ENCODE peak calls at places on chromosomes 7 and 10, in seven cellular contexts. F is adrenal gland; B is RWPE1; K is MM.1S; S is CD8-positive, alpha-beta T cell; R is tibial artery; A is activated CD8-positive, alpha-beta T cell treated with anti-CD3 and anti-CD28 coated beads for 36 hours. O is an unnamed sample.
A peak's percentile ranks its signal among the peaks of the same experiment; 100 is the strongest.

GRCh38 chr10:11874568-11875182 is 51.5 kb downstream of the PROSER2 start:
- DNase-seq in F (no peak), B (peak; percentile 77), K (no peak), S (no peak), R (no peak), A (peak; percentile 88), O (peak; percentile 77)

GRCh38 chr10:110859947-110860376 is 11.8 kb upstream of the PDCD4 start:
- DNase-seq in F (no peak), B (no peak), K (peak; percentile 35), S (no peak), R (peak; percentile 47), A (no peak), O (no peak)

GRCh38 chr7:131557521-131558385 is 1.3 kb upstream of the PODXL start:
- DNase-seq in F (no peak), B (no peak), K (no peak), S (no peak), R (peak; percentile 35), A (no peak), O (no peak)

GRCh38 chr10:65570143-65571010 is 1355.5 kb upstream of the LRRTM3 start:
- DNase-seq in F (peak; percentile 19), B (peak; percentile 20), K (no peak), S (no peak), R (no peak), A (no peak), O (peak; percentile 67)

GRCh38 chr10:3755440-3756359 is 29.3 kb downstream of the KLF6 start:
- DNase-seq in F (peak; percentile 55), B (no peak), K (no peak), S (peak; percentile 25), R (no peak), A (no peak), O (no peak)

GRCh38 chr7:133623716-133624115 is 370.8 kb downstream of the EXOC4 start:
- DNase-seq in F (no peak), B (no peak), K (no peak), S (no peak), R (no peak), A (no peak), O (no peak)

GRCh38 chr10:85319826-85320225 is 991.4 kb downstream of the CCSER2 start:
- DNase-seq in F (peak; percentile 11), B (no peak), K (no peak), S (no peak), R (no peak), A (no peak), O (no peak)

GRCh38 chr10:71538608-71539260 is 142.0 kb downstream of the CDH23 start:
- DNase-seq in F (no peak), B (peak; percentile 18), K (no peak), S (no peak), R (no peak), A (no peak), O (no peak)

GRCh38 chr7:141700848-141701371 is 1.1 kb downstream of the DENND11 start:
- DNase-seq in F (peak; percentile 8), B (peak; percentile 8), K (no peak), S (no peak), R (peak; percentile 19), A (peak; percentile 26), O (no peak)

GRCh38 chr7:39616138-39616537 is 7.2 kb upstream of the RALA start:
- DNase-seq in F (no peak), B (no peak), K (no peak), S (no peak), R (no peak), A (no peak), O (no peak)

GRCh38 chr7:133936074-133936473 is 191.1 kb upstream of the LRGUK start:
- DNase-seq in F (no peak), B (peak; percentile 22), K (no peak), S (no peak), R (no peak), A (no peak), O (peak; percentile 11)

GRCh38 chr10:89165923-89166322 is 41.2 kb downstream of the CH25H start:
- DNase-seq in F (no peak), B (peak; percentile 25), K (no peak), S (no peak), R (no peak), A (no peak), O (peak; percentile 76)

GRCh38 chr7:83547526-83547925 is 101.4 kb downstream of the SEMA3E start:
- DNase-seq in F (no peak), B (peak; percentile 23), K (peak; percentile 87), S (no peak), R (no peak), A (no peak), O (peak; percentile 14)

GRCh38 chr7:129845972-129846327 is 106.8 kb downstream of the UBE2H start:
- DNase-seq in F (no peak), B (peak; percentile 66), K (no peak), S (no peak), R (no peak), A (no peak), O (peak; percentile 79)

GRCh38 chr7:20797174-20798080 is 10.7 kb upstream of the SP8 start:
- DNase-seq in F (no peak), B (no peak), K (peak; percentile 82), S (no peak), R (no peak), A (peak; percentile 28), O (no peak)

GRCh38 chr7:44898059-44898458 is 12.7 kb upstream of the PURB start:
- DNase-seq in F (no peak), B (no peak), K (no peak), S (no peak), R (no peak), A (no peak), O (no peak)

GRCh38 chr10:3995302-3996210 is 210.5 kb upstream of the KLF6 start:
- DNase-seq in F (no peak), B (no peak), K (no peak), S (no peak), R (no peak), A (no peak), O (peak; percentile 45)

GRCh38 chr10:130137077-130137448 is 872 bp downstream of the GLRX3 start:
- DNase-seq in F (peak; percentile 20), B (peak; percentile 28), K (no peak), S (no peak), R (no peak), A (peak; percentile 25), O (peak; percentile 22)

GRCh38 chr7:128697301-128697905 is 25.3 kb downstream of the GARIN1A start:
- DNase-seq in F (peak; percentile 28), B (peak; percentile 44), K (no peak), S (peak; percentile 51), R (peak; percentile 38), A (peak; percentile 83), O (peak; percentile 75)

DNA sequence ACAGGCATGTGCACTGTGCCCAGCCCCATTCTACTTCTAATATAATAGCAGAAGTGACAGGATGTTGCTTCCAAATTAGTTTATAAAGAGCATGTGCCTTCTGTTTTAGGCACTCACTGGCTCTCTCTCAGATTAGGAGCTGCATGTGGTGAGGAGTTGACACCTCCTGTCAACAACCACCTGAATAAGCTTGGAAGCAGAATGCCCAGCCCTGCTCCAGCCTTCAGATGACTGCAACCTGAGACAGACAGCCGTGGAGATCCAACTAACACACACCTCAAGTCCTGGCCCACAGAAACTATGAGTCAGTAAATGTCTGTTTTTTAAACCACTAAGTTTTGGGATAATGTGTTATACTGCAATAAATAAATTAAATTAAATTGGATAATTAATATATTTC is 54.5 kb downstream of the PARD3 start:
- DNase-seq in F (no peak), B (no peak), K (no peak), S (no peak), R (no peak), A (no peak), O (peak; percentile 81)
- TF ChIP-seq CTCF in F (no peak), B (no peak), K (no peak), S (no peak), R (no peak), A (no peak), O (no peak)

GRCh38 chr10:49038711-49039110 is 76.6 kb downstream of the VSTM4 start:
- DNase-seq in F (no peak), B (no peak), K (no peak), S (no peak), R (no peak), A (no peak), O (no peak)

GRCh38 chr10:49035920-49036319 is 79.4 kb downstream of the VSTM4 start:
- DNase-seq in F (no peak), B (no peak), K (no peak), S (no peak), R (no peak), A (no peak), O (no peak)

GRCh38 chr10:49036638-49037037 is 78.7 kb downstream of the VSTM4 start:
- DNase-seq in F (no peak), B (no peak), K (no peak), S (no peak), R (no peak), A (no peak), O (no peak)

GRCh38 chr10:49039409-49039808 is 75.9 kb downstream of the VSTM4 start:
- DNase-seq in F (no peak), B (no peak), K (no peak), S (no peak), R (no peak), A (no peak), O (no peak)

GRCh38 chr10:49037187-49037586 is 78.1 kb downstream of the VSTM4 start:
- DNase-seq in F (no peak), B (no peak), K (no peak), S (no peak), R (no peak), A (no peak), O (peak; percentile 54)
- TF ChIP-seq CTCF in F (no peak), B (no peak), K (no peak), S (no peak), R (no peak), A (no peak), O (no peak)

GRCh38 chr7:30681262-30682130 is 760 bp downstream of the CRHR2 start:
- DNase-seq in F (no peak), B (no peak), K (no peak), S (peak; percentile 51), R (no peak), A (peak; percentile 18), O (no peak)

GRCh38 chr7:30683306-30683705 is 1.1 kb upstream of the CRHR2 start:
- DNase-seq in F (no peak), B (no peak), K (no peak), S (no peak), R (no peak), A (no peak), O (no peak)

GRCh38 chr7:30684351-30684750 is 2.1 kb upstream of the CRHR2 start:
- DNase-seq in F (no peak), B (no peak), K (no peak), S (no peak), R (no peak), A (no peak), O (no peak)

GRCh38 chr7:30683839-30684238 is 1.6 kb upstream of the CRHR2 start:
- DNase-seq in F (no peak), B (no peak), K (no peak), S (no peak), R (no peak), A (no peak), O (no peak)

GRCh38 chr7:30682131-30683083 is at the start of gene CRHR2:
- DNase-seq in F (no peak), B (no peak), K (no peak), S (peak; percentile 67), R (no peak), A (peak; percentile 56), O (no peak)
- TF ChIP-seq CTCF in F (no peak), B (no peak), K (no peak), S (peak; percentile 60), R (no peak), A (peak; percentile 52), O (no peak)

DNA sequence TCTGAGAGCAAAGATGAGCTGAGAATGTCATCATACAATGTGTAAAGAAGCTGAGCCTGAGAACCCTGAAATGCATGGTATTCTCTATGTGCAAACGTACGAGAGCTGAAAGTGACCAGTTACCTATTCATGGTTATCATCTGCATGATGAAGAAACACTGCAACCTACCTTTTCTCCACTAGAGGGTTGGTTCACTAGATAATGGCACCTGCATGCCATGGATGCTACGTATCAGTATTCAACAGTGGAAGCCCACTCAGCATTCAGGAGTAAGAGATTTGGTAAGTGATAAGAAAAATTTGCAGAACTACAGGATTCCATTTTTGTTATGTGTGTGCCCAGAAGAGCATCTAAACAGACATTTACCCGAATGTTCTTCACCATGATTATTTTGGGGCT is 145.4 kb downstream of the PTPRN2 start:
- DNase-seq in F (no peak), B (no peak), K (peak; percentile 38), S (no peak), R (no peak), A (no peak), O (peak; percentile 27)
- TF ChIP-seq CTCF in F (no peak), B (no peak), K (peak; percentile 45), S (no peak), R (no peak), A (no peak), O (peak; percentile 27)